ENCODE peak calls at places on chromosomes 13 and 19, in four cellular contexts. V is HCT116, L is adrenal gland, M is esophagus squamous epithelium. G is an unnamed sample. For H3K36me3, the result is how much of the 10 kb centered on the place peaks cover.

GRCh38 chr19:5580116-5580515 is 12.4 kb upstream of the TINCR start:
- DNase-seq in V (no peak), L (no peak), M (no peak), G (no peak)

GRCh38 chr19:30071871-30072270 is 129.8 kb downstream of the URI1 start:
- DNase-seq in M (no peak), L (no peak), V (no peak), G (no peak)

GRCh38 chr13:25084101-25084500 is 11.8 kb upstream of the PABPC3 start:
- DNase-seq in M (no peak), V (no peak), L (no peak), G (no peak)

GRCh38 chr13:40243047-40243446 is 423.4 kb downstream of the FOXO1 start:
- DNase-seq in L (no peak), M (no peak), V (no peak), G (no peak)

GRCh38 chr13:57557979-57558529 is 73.5 kb upstream of the PCDH17 start:
- DNase-seq in L (no peak), V (no peak), M (no peak), G (no peak)

GRCh38 chr13:109155301-109155761 is 525.9 kb downstream of the MYO16 start:
- DNase-seq in L (no peak), V (peak), M (no peak), G (no peak)

GRCh38 chr13:97976551-97977375 is 23.3 kb downstream of the IPO5 start:
- DNase-seq in L (no peak), M (no peak), V (no peak), G (peak)

GRCh38 chr13:42924290-42924803 is 67.7 kb downstream of the EPSTI1 start:
- DNase-seq in M (no peak), V (no peak), L (no peak), G (no peak)

GRCh38 chr19:15303105-15303780 is 29.1 kb downstream of the BRD4 start:
- DNase-seq in L (no peak), M (no peak), V (no peak), G (no peak)

GRCh38 chr19:55346725-55347441 is 7.2 kb downstream of the KMT5C start:
- DNase-seq in V (no peak), M (no peak), L (no peak), G (no peak)

GRCh38 chr19:7857727-7858701 is 16.2 kb downstream of the PRR36 start:
- DNase-seq in V (no peak), L (peak), M (no peak), G (no peak)

GRCh38 chr19:43555185-43555770 is 20.0 kb downstream of the XRCC1 start:
- DNase-seq in L (peak), V (no peak), M (no peak), G (peak)

GRCh38 chr13:30738526-30738925 is 3.2 kb downstream of the ALOX5AP start:
- DNase-seq in L (no peak), V (no peak), M (no peak), G (no peak)

GRCh38 chr13:60627071-60627686 is 230.2 kb downstream of the TDRD3 start:
- DNase-seq in L (peak), V (peak), M (no peak), G (peak)

GRCh38 chr13:46592410-46592809 is 39.4 kb downstream of the LRCH1 start:
- DNase-seq in V (no peak), L (no peak), M (no peak), G (no peak)

GRCh38 chr13:109652536-109652935 is 133.8 kb downstream of the IRS2 start:
- DNase-seq in M (no peak), L (no peak), V (no peak), G (no peak)

GRCh38 chr13:51689597-51689996 is 105.3 kb downstream of the WDFY2 start:
- DNase-seq in V (no peak), M (no peak), L (no peak), G (no peak)

GRCh38 chr13:109790951-109791605 is 4.7 kb upstream of the IRS2 start:
- DNase-seq in L (peak), M (no peak), V (no peak), G (peak)

GRCh38 chr13:110648848-110649421 is 33.6 kb downstream of the NAXD start:
- DNase-seq in M (no peak), L (no peak), V (no peak), G (no peak)

GRCh38 chr13:22175211-22175610 is 504.3 kb downstream of the FGF9 start:
- DNase-seq in L (no peak), M (no peak), V (no peak), G (peak)

GRCh38 chr13:102203718-102204117 is 198.1 kb downstream of the FGF14 start:
- DNase-seq in M (no peak), V (no peak), L (no peak), G (no peak)

GRCh38 chr19:41868989-41869300 is 8.1 kb upstream of the CD79A start:
- DNase-seq in M (no peak), L (no peak), V (no peak), G (no peak)
- TF ChIP-seq POLR2A in M (no peak), L (no peak), V (no peak), G (no peak)

GRCh38 chr13:21075303-21076264 is 14.2 kb upstream of the LATS2 start:
- DNase-seq in M (no peak), V (no peak), L (no peak), G (peak)
- H3K27ac ChIP-seq in M (peak), V (no peak), L (no peak), G (peak)

GRCh38 chr19:4443966-4444764 is 13.4 kb downstream of the UBXN6 start:
- DNase-seq in M (no peak), L (no peak), V (no peak), G (no peak)
- H3K36me3 ChIP-seq in M (under half), L (under half), V (under half), G (under half)

GRCh38 chr19:1249298-1249989 is 1.1 kb downstream of the MIDN start:
- DNase-seq in V (peak), L (peak), M (peak), G (peak)
- TF ChIP-seq POLR2A in V (peak), L (peak), M (peak), G (peak)

GRCh38 chr19:2214253-2214652 is 21.9 kb downstream of the PLEKHJ1 start:
- DNase-seq in V (no peak), L (no peak), M (no peak), G (no peak)
- H3K27ac ChIP-seq in V (no peak), L (no peak), M (no peak), G (no peak)

G was measured in testis.